ENCODE peak calls at places on chromosomes 5 and 9, in eight cellular contexts. One of them, this sample, is unnamed.

GRCh38 chr9:134635431-134636141 is 6.0 kb upstream of the COL5A1 start:
- DNase-seq in frontal cortex: no peak
- DNase-seq in HEK293T: no peak
- DNase-seq in stimulated activated CD4-positive, alpha-beta T cell treated with anti-CD3 and anti-CD28 coated beads, Interleukin-2, amount 100 ng/mL, for 48 hours: no peak
- DNase-seq in endothelial cell of umbilical vein: no peak
- DNase-seq in EH: no peak
- DNase-seq in neural crest cell: no peak
- DNase-seq in choroid plexus epithelial cell: no peak
- DNase-seq in this sample: no peak

GRCh38 chr9:135009711-135010362 is 77.6 kb upstream of the OLFM1 start:
- DNase-seq in choroid plexus epithelial cell: no peak
- DNase-seq in stimulated activated CD4-positive, alpha-beta T cell treated with anti-CD3 and anti-CD28 coated beads, Interleukin-2, amount 100 ng/mL, for 48 hours: no peak
- DNase-seq in neural crest cell: no peak
- DNase-seq in endothelial cell of umbilical vein: no peak
- DNase-seq in HEK293T: no peak
- DNase-seq in EH: no peak
- DNase-seq in frontal cortex: no peak
- DNase-seq in this sample: no peak

GRCh38 chr9:120043448-120043847 is 536.5 kb downstream of the CDK5RAP2 start:
- DNase-seq in frontal cortex: no peak
- DNase-seq in HEK293T: no peak
- DNase-seq in EH: no peak
- DNase-seq in endothelial cell of umbilical vein: no peak
- DNase-seq in choroid plexus epithelial cell: no peak
- DNase-seq in stimulated activated CD4-positive, alpha-beta T cell treated with anti-CD3 and anti-CD28 coated beads, Interleukin-2, amount 100 ng/mL, for 48 hours: no peak
- DNase-seq in neural crest cell: no peak
- DNase-seq in this sample: no peak

GRCh38 chr9:121154782-121155181 is 46.9 kb downstream of the RAB14 start:
- DNase-seq in EH: no peak
- DNase-seq in choroid plexus epithelial cell: peak; percentile 23
- DNase-seq in endothelial cell of umbilical vein: no peak
- DNase-seq in HEK293T: no peak
- DNase-seq in frontal cortex: no peak
- DNase-seq in stimulated activated CD4-positive, alpha-beta T cell treated with anti-CD3 and anti-CD28 coated beads, Interleukin-2, amount 100 ng/mL, for 48 hours: no peak
- DNase-seq in neural crest cell: no peak
- DNase-seq in this sample: no peak

GRCh38 chr5:130290219-130290618 is 386.0 kb downstream of the CHSY3 start:
- DNase-seq in EH: no peak
- DNase-seq in choroid plexus epithelial cell: peak; percentile 13
- DNase-seq in stimulated activated CD4-positive, alpha-beta T cell treated with anti-CD3 and anti-CD28 coated beads, Interleukin-2, amount 100 ng/mL, for 48 hours: no peak
- DNase-seq in frontal cortex: no peak
- DNase-seq in HEK293T: no peak
- DNase-seq in endothelial cell of umbilical vein: no peak
- DNase-seq in neural crest cell: no peak
- DNase-seq in this sample: no peak

GRCh38 chr5:57718155-57718554 is 235.5 kb upstream of the ACTBL2 start:
- DNase-seq in stimulated activated CD4-positive, alpha-beta T cell treated with anti-CD3 and anti-CD28 coated beads, Interleukin-2, amount 100 ng/mL, for 48 hours: no peak
- DNase-seq in neural crest cell: no peak
- DNase-seq in choroid plexus epithelial cell: no peak
- DNase-seq in endothelial cell of umbilical vein: no peak
- DNase-seq in HEK293T: no peak
- DNase-seq in frontal cortex: no peak
- DNase-seq in EH: peak; percentile 46
- DNase-seq in this sample: no peak

GRCh38 chr5:135916638-135917263 is 21.1 kb upstream of the IL9 start:
- DNase-seq in endothelial cell of umbilical vein: no peak
- DNase-seq in EH: no peak
- DNase-seq in frontal cortex: no peak
- DNase-seq in neural crest cell: no peak
- DNase-seq in stimulated activated CD4-positive, alpha-beta T cell treated with anti-CD3 and anti-CD28 coated beads, Interleukin-2, amount 100 ng/mL, for 48 hours: no peak
- DNase-seq in choroid plexus epithelial cell: no peak
- DNase-seq in HEK293T: no peak
- DNase-seq in this sample: no peak

GRCh38 chr9:76576344-76576743 is 117.4 kb downstream of the GCNT1 start:
- DNase-seq in EH: peak; percentile 78
- DNase-seq in neural crest cell: no peak
- DNase-seq in HEK293T: no peak
- DNase-seq in choroid plexus epithelial cell: peak; percentile 96
- DNase-seq in frontal cortex: no peak
- DNase-seq in endothelial cell of umbilical vein: no peak
- DNase-seq in stimulated activated CD4-positive, alpha-beta T cell treated with anti-CD3 and anti-CD28 coated beads, Interleukin-2, amount 100 ng/mL, for 48 hours: peak; percentile 40
- DNase-seq in this sample: peak; percentile 40

GRCh38 chr9:137097761-137098462 is 11.1 kb downstream of the MAN1B1 start:
- DNase-seq in HEK293T: no peak
- DNase-seq in neural crest cell: no peak
- DNase-seq in stimulated activated CD4-positive, alpha-beta T cell treated with anti-CD3 and anti-CD28 coated beads, Interleukin-2, amount 100 ng/mL, for 48 hours: no peak
- DNase-seq in frontal cortex: no peak
- DNase-seq in endothelial cell of umbilical vein: no peak
- DNase-seq in EH: no peak
- DNase-seq in choroid plexus epithelial cell: no peak
- DNase-seq in this sample: no peak

GRCh38 chr9:72855890-72856523 is 96.8 kb downstream of the ALDH1A1 start:
- DNase-seq in endothelial cell of umbilical vein: no peak
- DNase-seq in EH: no peak
- DNase-seq in choroid plexus epithelial cell: no peak
- DNase-seq in neural crest cell: no peak
- DNase-seq in HEK293T: no peak
- DNase-seq in frontal cortex: no peak
- DNase-seq in stimulated activated CD4-positive, alpha-beta T cell treated with anti-CD3 and anti-CD28 coated beads, Interleukin-2, amount 100 ng/mL, for 48 hours: no peak
- DNase-seq in this sample: no peak

GRCh38 chr5:144167998-144168397 is 2.5 kb downstream of the YIPF5 start:
- DNase-seq in frontal cortex: no peak
- DNase-seq in endothelial cell of umbilical vein: no peak
- DNase-seq in choroid plexus epithelial cell: no peak
- DNase-seq in neural crest cell: no peak
- DNase-seq in HEK293T: no peak
- DNase-seq in stimulated activated CD4-positive, alpha-beta T cell treated with anti-CD3 and anti-CD28 coated beads, Interleukin-2, amount 100 ng/mL, for 48 hours: no peak
- DNase-seq in EH: no peak
- DNase-seq in this sample: no peak

GRCh38 chr5:124748687-124749594 is 2.5 kb upstream of the ZNF608 start:
- DNase-seq in neural crest cell: peak; percentile 61
- DNase-seq in choroid plexus epithelial cell: peak; percentile 96
- DNase-seq in HEK293T: peak; percentile 74
- DNase-seq in stimulated activated CD4-positive, alpha-beta T cell treated with anti-CD3 and anti-CD28 coated beads, Interleukin-2, amount 100 ng/mL, for 48 hours: no peak
- DNase-seq in frontal cortex: peak; percentile 55
- DNase-seq in EH: no peak
- DNase-seq in endothelial cell of umbilical vein: peak; percentile 97
- DNase-seq in this sample: peak; percentile 87

GRCh38 chr5:56405116-56405515 is 172.0 kb upstream of the ANKRD55 start:
- DNase-seq in endothelial cell of umbilical vein: no peak
- DNase-seq in stimulated activated CD4-positive, alpha-beta T cell treated with anti-CD3 and anti-CD28 coated beads, Interleukin-2, amount 100 ng/mL, for 48 hours: no peak
- DNase-seq in frontal cortex: no peak
- DNase-seq in choroid plexus epithelial cell: no peak
- DNase-seq in neural crest cell: no peak
- DNase-seq in HEK293T: no peak
- DNase-seq in EH: no peak
- DNase-seq in this sample: no peak

GRCh38 chr9:101512116-101512515 is 21.5 kb upstream of the RNF20 start:
- DNase-seq in neural crest cell: no peak
- DNase-seq in stimulated activated CD4-positive, alpha-beta T cell treated with anti-CD3 and anti-CD28 coated beads, Interleukin-2, amount 100 ng/mL, for 48 hours: no peak
- DNase-seq in endothelial cell of umbilical vein: no peak
- DNase-seq in frontal cortex: no peak
- DNase-seq in choroid plexus epithelial cell: no peak
- DNase-seq in EH: peak; percentile 65
- DNase-seq in HEK293T: no peak
- DNase-seq in this sample: no peak

GRCh38 chr5:180370861-180371641 is 17.9 kb upstream of the GFPT2 start:
- DNase-seq in stimulated activated CD4-positive, alpha-beta T cell treated with anti-CD3 and anti-CD28 coated beads, Interleukin-2, amount 100 ng/mL, for 48 hours: no peak
- DNase-seq in HEK293T: no peak
- DNase-seq in endothelial cell of umbilical vein: no peak
- DNase-seq in EH: no peak
- DNase-seq in frontal cortex: no peak
- DNase-seq in choroid plexus epithelial cell: no peak
- DNase-seq in neural crest cell: no peak
- DNase-seq in this sample: no peak

GRCh38 chr9:21031091-21031817 is at the start of gene HACD4:
- DNase-seq in endothelial cell of umbilical vein: peak; percentile 13
- DNase-seq in neural crest cell: peak; percentile 26
- DNase-seq in EH: peak; percentile 49
- DNase-seq in HEK293T: no peak
- DNase-seq in choroid plexus epithelial cell: peak; percentile 49
- DNase-seq in frontal cortex: peak; percentile 54
- DNase-seq in stimulated activated CD4-positive, alpha-beta T cell treated with anti-CD3 and anti-CD28 coated beads, Interleukin-2, amount 100 ng/mL, for 48 hours: peak; percentile 44
- DNase-seq in this sample: peak; percentile 59

GRCh38 chr5:179974946-179975712 is 67.4 kb upstream of the TBC1D9B start:
- DNase-seq in EH: peak; percentile 42
- DNase-seq in stimulated activated CD4-positive, alpha-beta T cell treated with anti-CD3 and anti-CD28 coated beads, Interleukin-2, amount 100 ng/mL, for 48 hours: no peak
- DNase-seq in frontal cortex: no peak
- DNase-seq in endothelial cell of umbilical vein: peak; percentile 33
- DNase-seq in HEK293T: peak; percentile 56
- DNase-seq in neural crest cell: peak; percentile 39
- DNase-seq in choroid plexus epithelial cell: peak; percentile 37
- DNase-seq in this sample: peak; percentile 59

GRCh38 chr5:141338538-141339306 is at the start of gene PCDHGA2:
- DNase-seq in endothelial cell of umbilical vein: peak; percentile 59
- DNase-seq in neural crest cell: no peak
- DNase-seq in EH: peak; percentile 73
- DNase-seq in choroid plexus epithelial cell: peak; percentile 59
- DNase-seq in HEK293T: peak; percentile 20
- DNase-seq in frontal cortex: no peak
- DNase-seq in stimulated activated CD4-positive, alpha-beta T cell treated with anti-CD3 and anti-CD28 coated beads, Interleukin-2, amount 100 ng/mL, for 48 hours: no peak
- DNase-seq in this sample: no peak

This sample was measured in transverse colon.